ENCODE peak calls at places on chromosomes 4 and X, in eight cellular contexts. D, X, L, S, B, G, N and Z are unnamed samples.

GRCh38 chrX:93594780-93595179 is 78.6 kb downstream of the NAP1L3 start:
- DNase-seq in D (no peak), X (no peak), L (no peak), S (no peak), B (no peak), G (no peak), N (no peak), Z (no peak)

GRCh38 chr4:185697488-185697887 is 114.5 kb downstream of the SORBS2 start:
- DNase-seq in D (no peak), X (no peak), L (no peak), S (no peak), B (no peak), G (no peak), N (no peak), Z (no peak)

GRCh38 chr4:124111922-124112321 is 600.6 kb downstream of the ANKRD50 start:
- DNase-seq in D (no peak), X (peak; percentile 51), L (peak; percentile 71), S (no peak), B (peak; percentile 74), G (no peak), N (peak; percentile 3), Z (peak; percentile 76)

GRCh38 chr4:147626903-147627302 is 9.7 kb downstream of the TMEM184C start:
- DNase-seq in D (no peak), X (no peak), L (no peak), S (no peak), B (no peak), G (no peak), N (no peak), Z (no peak)

GRCh38 chrX:43450355-43450754 is 205.7 kb upstream of the MAOA start:
- DNase-seq in D (no peak), X (no peak), L (no peak), S (no peak), B (no peak), G (no peak), N (no peak), Z (no peak)

GRCh38 chr4:27154706-27155105 is 294.1 kb downstream of the STIM2 start:
- DNase-seq in D (no peak), X (no peak), L (no peak), S (no peak), B (no peak), G (no peak), N (no peak), Z (peak; percentile 35)

GRCh38 chr4:97761760-97762512 is 381.3 kb downstream of the STPG2 start:
- DNase-seq in D (no peak), X (no peak), L (no peak), S (no peak), B (no peak), G (no peak), N (no peak), Z (no peak)

GRCh38 chr4:25069014-25069413 is 38.3 kb upstream of the LGI2 start:
- DNase-seq in D (no peak), X (no peak), L (no peak), S (no peak), B (no peak), G (no peak), N (no peak), Z (peak; percentile 3)

GRCh38 chr4:5366421-5366820 is 315.1 kb downstream of the STK32B start:
- DNase-seq in D (no peak), X (no peak), L (no peak), S (no peak), B (peak; percentile 12), G (no peak), N (peak; percentile 35), Z (peak; percentile 68)

GRCh38 chr4:100982345-100982744 is 365.0 kb downstream of the PPP3CA start:
- DNase-seq in D (no peak), X (no peak), L (no peak), S (no peak), B (no peak), G (no peak), N (no peak), Z (peak; percentile 52)

GRCh38 chrX:110001702-110002299 is 1.1 kb upstream of the TMEM164 start:
- DNase-seq in D (no peak), X (no peak), L (no peak), S (no peak), B (no peak), G (no peak), N (no peak), Z (no peak)

GRCh38 chr4:1493540-1494287 is 87.5 kb upstream of the NKX1-1 start:
- DNase-seq in D (no peak), X (no peak), L (no peak), S (no peak), B (peak; percentile 25), G (peak; percentile 52), N (no peak), Z (no peak)

GRCh38 chr4:153468587-153468986 is 2.4 kb downstream of the TMEM131L start:
- DNase-seq in D (no peak), X (peak; percentile 93), L (no peak), S (no peak), B (peak; percentile 73), G (no peak), N (no peak), Z (no peak)

GRCh38 chr4:123014038-123014437 is 91.6 kb upstream of the NUDT6 start:
- DNase-seq in D (no peak), X (no peak), L (no peak), S (no peak), B (no peak), G (no peak), N (no peak), Z (no peak)

GRCh38 chr4:165364452-165365080 is 14.2 kb upstream of the CPE start:
- DNase-seq in D (no peak), X (no peak), L (no peak), S (no peak), B (no peak), G (no peak), N (no peak), Z (peak; percentile 75)

GRCh38 chr4:119232286-119232685 is 19.8 kb downstream of the USP53 start:
- DNase-seq in D (no peak), X (no peak), L (no peak), S (no peak), B (no peak), G (no peak), N (no peak), Z (no peak)
- TF ChIP-seq CTCF in D (no peak), X (no peak), L (no peak), S (no peak), B (no peak), G (no peak), N (no peak), Z (no peak)

DNA sequence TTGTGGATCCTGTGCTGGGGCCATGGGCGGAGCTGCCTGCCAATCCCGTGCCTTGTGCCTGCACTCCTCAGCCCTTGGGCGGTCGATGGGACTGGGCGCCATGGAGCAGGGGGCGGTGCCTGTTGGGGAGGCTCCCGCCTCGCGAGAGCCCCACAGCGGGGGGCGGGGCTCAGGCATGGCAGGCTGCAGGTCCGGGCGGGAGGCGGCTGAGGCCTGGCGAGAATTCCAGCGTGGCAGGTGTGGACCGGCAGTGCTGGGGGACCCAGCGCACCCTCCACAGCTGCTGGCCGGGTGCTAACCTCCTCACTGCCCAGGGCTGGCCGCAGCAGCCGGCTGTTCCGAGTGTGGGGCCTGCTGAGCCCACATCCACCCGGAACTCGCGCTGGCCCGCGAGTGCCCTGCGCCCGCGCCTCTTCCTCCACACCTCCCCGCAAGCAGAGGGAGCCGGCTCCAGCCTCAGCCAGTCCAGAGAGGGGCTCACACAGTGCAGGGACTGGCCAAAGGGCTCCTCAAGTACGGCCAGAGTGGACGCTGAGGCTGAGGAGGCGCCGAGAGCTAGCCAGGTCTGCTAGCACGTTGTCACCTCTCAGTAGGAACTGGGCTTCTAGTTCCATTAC is 85.9 kb downstream of the GBA3 start:
- DNase-seq in D (no peak), X (no peak), L (no peak), S (no peak), B (no peak), G (no peak), N (no peak), Z (no peak)
- H3K4me3 ChIP-seq in D (no peak overlapping the region), X (no peak overlapping the region), L (no peak overlapping the region), S (no peak overlapping the region), B (no peak overlapping the region), G (no peak overlapping the region), N (no peak overlapping the region), Z (no peak overlapping the region)

GRCh38 chr4:89489338-89489771 is 181.8 kb upstream of the GPRIN3 start:
- DNase-seq in D (peak; percentile 15), X (no peak), L (no peak), S (no peak), B (no peak), G (no peak), N (no peak), Z (no peak)
- TF ChIP-seq CTCF in D (no peak), X (no peak), L (no peak), S (no peak), B (no peak), G (no peak), N (no peak), Z (no peak)

GRCh38 chr4:95445251-95445650 is 103.5 kb downstream of the UNC5C start:
- DNase-seq in D (no peak), X (no peak), L (no peak), S (no peak), B (no peak), G (no peak), N (no peak), Z (no peak)
- H3K4me3 ChIP-seq in D (no peak overlapping the region), X (no peak overlapping the region), L (no peak overlapping the region), S (no peak overlapping the region), B (no peak overlapping the region), G (no peak overlapping the region), N (no peak overlapping the region), Z (no peak overlapping the region)

GRCh38 chr4:113293673-113294072 is 244.2 kb downstream of the ANK2 start:
- DNase-seq in D (no peak), X (no peak), L (no peak), S (no peak), B (no peak), G (no peak), N (no peak), Z (no peak)
- TF ChIP-seq CTCF in D (no peak), X (no peak), L (no peak), S (no peak), B (no peak), G (peak; percentile 6), N (no peak), Z (no peak)

DNA sequence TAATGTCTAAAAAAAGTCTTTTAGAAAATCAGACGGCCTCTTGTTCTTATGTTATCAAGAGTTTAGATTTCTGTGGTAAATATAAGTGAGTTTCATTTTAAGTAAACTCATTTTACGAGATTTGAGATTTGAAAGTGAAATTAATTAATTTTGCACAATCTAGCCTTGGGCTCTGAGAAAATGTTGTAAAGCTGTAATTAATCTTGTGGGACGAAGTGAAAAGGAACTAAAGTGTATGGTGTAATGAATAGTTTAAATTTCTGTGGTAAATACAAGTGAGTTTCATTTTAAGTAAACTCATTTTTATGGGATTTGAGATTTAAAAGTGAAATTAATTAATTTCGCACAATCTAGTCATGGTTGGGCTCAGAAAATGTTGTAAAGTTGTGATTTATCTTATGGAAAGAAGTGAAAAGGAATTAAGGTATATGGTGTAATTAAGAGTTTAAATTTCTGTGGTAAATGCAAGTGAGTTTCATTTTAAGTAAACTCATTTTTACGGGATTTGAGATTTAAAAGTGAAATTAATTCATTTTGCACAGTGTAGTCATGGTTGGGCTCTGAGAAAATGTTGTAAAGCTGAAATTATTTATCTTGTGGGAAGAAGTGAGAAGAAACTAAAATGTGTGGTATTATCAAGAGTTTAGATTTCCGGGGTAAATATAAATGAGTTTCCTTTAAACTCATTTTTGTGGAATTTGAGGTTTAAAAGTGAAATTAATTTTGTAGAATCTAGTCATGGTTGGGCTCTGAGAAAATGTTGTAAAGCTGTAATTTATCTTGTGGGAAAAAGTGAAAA is 1.6 kb downstream of the SCML1 start:
- DNase-seq in D (no peak), X (peak; percentile 14), L (no peak), S (no peak), B (no peak), G (no peak), N (no peak), Z (no peak)
- H3K4me3 ChIP-seq in D (peak overlapping the region; percentile 71), X (no peak overlapping the region), L (peak overlapping the region; percentile 69), S (peak overlapping the region; percentile 61), B (peak overlapping the region; percentile 64), G (peak overlapping the region; percentile 66), N (peak overlapping the region; percentile 53), Z (peak overlapping the region; percentile 72)